ENCODE peak calls at places on chromosomes 1 and 21, in four cellular contexts. L is suprapubic skin, S is body of pancreas, W is HCT116. A is an unnamed sample.

GRCh38 chr1:246106342-246106763 is 400.7 kb downstream of the SMYD3 start:
- DNase-seq in S (no peak), W (no peak), L (no peak), A (no peak)

GRCh38 chr1:30058966-30059365 is 664.4 kb downstream of the MATN1 start:
- DNase-seq in L (no peak), S (no peak), W (peak), A (peak)

GRCh38 chr1:174902531-174903099 is 97.1 kb upstream of the CACYBP start:
- DNase-seq in S (peak), W (no peak), L (no peak), A (no peak)

GRCh38 chr1:9413877-9414213 is 121.2 kb downstream of the SPSB1 start:
- DNase-seq in W (no peak), S (peak), L (no peak), A (no peak)

GRCh38 chr1:34500451-34500850 is 254.4 kb upstream of the GJB5 start:
- DNase-seq in L (no peak), S (peak), W (no peak), A (peak)

GRCh38 chr1:237901284-237901870 is 10.7 kb upstream of the ZP4 start:
- DNase-seq in L (no peak), S (peak), W (no peak), A (peak)

GRCh38 chr1:30294508-30294907 is 428.9 kb downstream of the MATN1 start:
- DNase-seq in L (no peak), S (no peak), W (no peak), A (no peak)

GRCh38 chr1:151058682-151059341 is 610 bp downstream of the CDC42SE1 start:
- DNase-seq in L (peak), S (peak), W (no peak), A (no peak)

GRCh38 chr1:104056786-104057185 is 307.1 kb downstream of the AMY1C start:
- DNase-seq in W (no peak), S (no peak), L (no peak), A (no peak)

GRCh38 chr1:67850151-67850551 is 16.9 kb upstream of the GNG12 start:
- DNase-seq in S (peak), L (no peak), W (peak), A (no peak)

GRCh38 chr1:229862017-229862774 is 204.8 kb upstream of the GALNT2 start:
- DNase-seq in L (no peak), S (no peak), W (no peak), A (no peak)

GRCh38 chr1:46367072-46367471 is 26.5 kb downstream of the NSUN4 start:
- DNase-seq in S (no peak), W (no peak), L (no peak), A (no peak)

GRCh38 chr1:245765241-245766000 is 610.6 kb downstream of the KIF26B start:
- DNase-seq in W (no peak), S (no peak), L (no peak), A (no peak)

GRCh38 chr1:912740-913301 is 10.9 kb upstream of the SAMD11 start:
- DNase-seq in W (no peak), S (peak), L (peak), A (no peak)

GRCh38 chr1:102174259-102174863 is 177.6 kb upstream of the OLFM3 start:
- DNase-seq in S (peak), W (no peak), L (no peak), A (no peak)

GRCh38 chr1:145720556-145720877 is 1.2 kb downstream of the CD160 start:
- DNase-seq in S (no peak), W (peak), L (no peak), A (peak)

GRCh38 chr1:233022246-233022645 is 71.8 kb downstream of the NTPCR start:
- DNase-seq in S (no peak), W (no peak), L (no peak), A (no peak)

GRCh38 chr1:100362821-100363466 is 10.6 kb downstream of the CDC14A start:
- DNase-seq in S (no peak), L (no peak), W (no peak), A (peak)

GRCh38 chr1:229536982-229537381 is 21.5 kb downstream of the ABCB10 start:
- DNase-seq in S (no peak), L (no peak), W (no peak), A (no peak)

GRCh38 chr1:23868848-23869450 is 859 bp upstream of the FUCA1 start:
- DNase-seq in L (no peak), W (no peak), S (no peak), A (peak)

GRCh38 chr1:43604192-43604591 is 45.8 kb upstream of the KDM4A start:
- DNase-seq in L (no peak), W (no peak), S (no peak), A (no peak)

GRCh38 chr1:168195199-168196135 is 16.7 kb downstream of the TIPRL start:
- DNase-seq in W (no peak), L (no peak), S (no peak), A (no peak)

GRCh38 chr1:25806418-25806817 is 6.4 kb downstream of the SELENON start:
- DNase-seq in W (no peak), S (peak), L (no peak), A (no peak)

GRCh38 chr1:43419627-43420425 is 30.1 kb downstream of the SZT2 start:
- DNase-seq in S (no peak), W (no peak), L (no peak), A (no peak)

GRCh38 chr1:67601539-67601938 is 83.5 kb upstream of the GADD45A start:
- DNase-seq in L (no peak), W (no peak), S (no peak), A (no peak)

GRCh38 chr1:47996406-47997226 is 569 bp downstream of the TRABD2B start:
- DNase-seq in W (no peak), S (peak), L (peak), A (no peak)

GRCh38 chr1:55304306-55304705 is 89.1 kb upstream of the USP24 start:
- DNase-seq in S (no peak), W (no peak), L (no peak), A (no peak)

GRCh38 chr1:19484793-19485361 is 462 bp downstream of the CAPZB start:
- DNase-seq in W (no peak), L (peak), S (no peak), A (no peak)

GRCh38 chr1:145708063-145708462 is 895 bp upstream of the PDZK1 start:
- DNase-seq in W (no peak), S (no peak), L (no peak), A (no peak)

GRCh38 chr1:240611619-240612490 is at the start of gene GREM2:
- DNase-seq in S (peak), W (no peak), L (peak), A (peak)

GRCh38 chr1:39224295-39224829 is 19.9 kb downstream of the MACF1 start:
- DNase-seq in S (no peak), L (no peak), W (no peak), A (no peak)

GRCh38 chr1:39689214-39689613 is 2.0 kb downstream of the HPCAL4 start:
- DNase-seq in S (no peak), W (no peak), L (no peak), A (no peak)

GRCh38 chr1:77682442-77683141 is at the start of gene ZZZ3:
- DNase-seq in S (peak), L (peak), W (peak), A (peak)
- TF ChIP-seq POLR2A in S (peak), L (no peak), W (peak), A (no peak)

GRCh38 chr1:154179951-154180687 is 11.8 kb downstream of the TPM3 start:
- DNase-seq in L (no peak), W (no peak), S (no peak), A (no peak)

GRCh38 chr1:154178006-154178405 is 13.9 kb downstream of the TPM3 start:
- DNase-seq in W (no peak), L (no peak), S (no peak), A (no peak)

GRCh38 chr1:154176341-154176740 is 15.6 kb downstream of the TPM3 start:
- DNase-seq in L (no peak), W (no peak), S (no peak), A (no peak)

GRCh38 chr1:154181944-154182341 is 10.0 kb downstream of the TPM3 start:
- DNase-seq in S (no peak), W (no peak), L (no peak), A (no peak)

DNA sequence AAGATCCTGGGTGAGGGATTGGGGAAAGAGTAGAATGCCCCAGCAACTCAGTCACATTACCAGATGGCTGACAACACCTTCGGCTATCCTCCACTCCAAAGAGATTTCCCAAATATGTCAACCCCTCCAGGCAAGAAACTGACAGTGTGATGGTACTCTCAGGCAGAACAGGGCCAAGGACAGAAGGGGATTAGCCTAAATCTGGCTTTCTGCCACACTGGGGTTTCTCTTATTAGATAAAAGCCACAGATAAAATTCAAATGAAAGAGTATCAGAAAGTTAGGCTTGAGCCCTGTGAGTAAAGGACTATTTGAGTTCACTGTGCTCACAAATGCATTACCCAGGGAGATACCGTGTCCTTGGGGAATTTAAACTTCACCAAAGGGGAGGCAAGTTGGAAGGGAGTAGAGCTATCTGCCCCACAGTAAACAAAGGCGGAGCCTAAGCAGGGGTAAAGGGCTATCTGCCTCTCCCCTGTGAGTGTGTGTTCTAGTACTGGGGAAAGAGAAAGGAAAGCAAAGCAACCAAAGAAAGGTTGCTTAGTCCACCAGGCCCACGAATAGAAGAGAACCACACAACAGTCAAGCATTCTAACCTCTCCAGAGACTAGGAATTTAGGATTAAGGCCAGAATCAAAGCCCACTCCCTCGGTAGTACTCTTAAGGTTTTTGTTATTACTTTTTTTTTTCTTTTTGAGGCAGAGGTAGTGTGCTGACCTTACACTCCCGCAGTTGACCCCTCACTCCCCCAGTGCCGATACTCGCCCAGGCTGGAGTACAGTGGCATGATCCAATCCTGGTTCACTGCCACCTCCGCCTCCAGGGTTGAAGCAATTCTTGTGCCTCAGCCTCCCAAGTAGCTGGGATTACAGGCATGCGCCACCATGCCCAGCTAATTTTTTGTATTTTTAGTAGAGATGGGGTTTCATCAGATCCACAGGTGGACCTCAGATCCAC is 12.8 kb downstream of the TPM3 start:
- DNase-seq in W (no peak), S (peak), L (no peak), A (no peak)
- TF ChIP-seq POLR2A in W (no peak), S (no peak), L (no peak), A (no peak)

GRCh38 chr1:207020016-207020708 is 12.4 kb downstream of the C1orf116 start:
- DNase-seq in W (peak), L (no peak), S (no peak), A (no peak)
- TF ChIP-seq POLR2A in W (no peak), L (no peak), S (no peak), A (no peak)

DNA sequence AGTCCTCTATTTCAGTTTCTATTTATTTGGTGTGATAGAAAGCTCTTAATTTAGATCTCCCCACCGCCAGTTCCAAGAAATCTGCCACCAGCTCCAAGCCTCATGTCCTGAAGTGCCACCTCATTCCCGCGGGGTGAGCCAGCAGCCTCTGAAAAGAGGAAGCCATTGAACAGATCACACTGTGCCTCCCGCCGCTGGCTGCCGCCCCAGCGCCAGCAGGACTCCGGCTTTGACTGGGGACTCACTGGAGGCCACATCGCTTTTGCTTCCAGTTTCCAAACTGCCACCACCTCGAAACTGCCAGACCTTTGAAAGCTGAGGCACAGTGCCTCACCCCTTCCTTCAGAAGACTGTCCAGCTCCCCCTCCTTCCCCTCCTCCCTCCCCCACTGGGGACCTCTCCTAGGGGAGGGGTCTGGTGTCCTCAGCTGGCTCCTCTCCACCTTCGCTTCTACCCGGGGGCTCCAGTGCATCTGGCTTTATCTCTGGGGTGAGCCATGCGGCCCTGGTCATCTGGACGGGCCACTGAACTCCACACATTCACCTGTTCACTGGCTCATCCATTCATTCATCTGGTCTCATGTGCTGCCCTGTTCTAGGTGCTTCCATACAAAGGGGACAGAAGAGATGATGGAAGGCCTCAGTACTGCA is 59.0 kb downstream of the VPS26C start:
- DNase-seq in L (no peak), W (no peak), S (peak), A (no peak)
- TF ChIP-seq POLR2A in L (no peak), W (no peak), S (peak), A (no peak)

GRCh38 chr1:182383934-182384333 is 7.7 kb downstream of the GLUL start:
- DNase-seq in S (no peak), W (no peak), L (no peak), A (no peak)

GRCh38 chr1:182381962-182382819 is 9.4 kb downstream of the GLUL start:
- DNase-seq in W (no peak), L (no peak), S (no peak), A (no peak)

GRCh38 chr1:182380199-182380598 is 11.4 kb downstream of the GLUL start:
- DNase-seq in S (no peak), L (no peak), W (no peak), A (no peak)

GRCh38 chr1:182384387-182384960 is 7.1 kb downstream of the GLUL start:
- DNase-seq in W (no peak), S (no peak), L (no peak), A (no peak)

GRCh38 chr1:182383037-182383661 is 8.4 kb downstream of the GLUL start:
- DNase-seq in W (no peak), S (no peak), L (no peak), A (no peak)
- TF ChIP-seq POLR2A in W (no peak), S (no peak), L (no peak), A (no peak)

GRCh38 chr1:208288495-208288894 is 44.3 kb upstream of the PLXNA2 start:
- DNase-seq in L (no peak), W (no peak), S (no peak), A (no peak)

GRCh38 chr1:208292913-208293312 is 48.7 kb upstream of the PLXNA2 start:
- DNase-seq in S (no peak), W (no peak), L (no peak), A (no peak)

GRCh38 chr1:208291923-208292711 is 47.9 kb upstream of the PLXNA2 start:
- DNase-seq in L (no peak), S (no peak), W (no peak), A (no peak)
- TF ChIP-seq POLR2A in L (no peak), S (no peak), W (no peak), A (no peak)

DNA sequence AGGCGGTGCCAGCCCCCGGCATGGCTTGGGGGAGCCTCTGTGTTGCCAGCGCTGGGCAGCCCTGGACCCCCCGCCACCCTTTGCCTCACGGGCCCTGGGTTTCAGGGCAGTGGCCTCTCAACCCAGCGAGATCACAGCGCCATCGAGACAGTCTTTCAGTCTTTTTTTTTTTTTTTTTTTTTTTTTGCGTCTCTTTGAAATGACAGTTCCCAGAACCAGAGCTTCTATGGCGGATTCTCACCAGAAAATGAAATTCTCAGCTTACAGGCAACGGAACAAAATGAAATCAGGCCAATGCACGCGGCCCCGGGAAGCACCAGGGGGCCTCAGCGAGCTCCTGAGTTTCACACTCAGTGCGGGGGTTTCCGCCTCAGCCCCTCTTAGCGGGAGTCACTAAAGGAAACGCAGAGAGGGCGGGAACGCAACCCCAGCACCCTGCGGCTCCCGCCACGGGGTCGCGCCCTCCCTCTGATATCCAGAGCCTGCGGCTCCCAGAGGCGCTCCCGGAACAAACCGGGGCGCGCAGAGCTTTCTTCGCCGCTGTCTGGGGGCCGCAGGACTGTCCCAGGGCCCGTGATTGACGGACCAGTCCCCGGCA is 8.0 kb upstream of the COL6A1 start:
- DNase-seq in L (peak), S (peak), W (peak), A (peak)
- TF ChIP-seq POLR2A in L (no peak), S (peak), W (no peak), A (no peak)